ENCODE peak calls at places on chromosomes 11 and 22, in nine cellular contexts. G, M, V, C, S, D, J, Y and I are unnamed samples.

GRCh38 chr11:71156301-71156700 is 96.1 kb downstream of the SHANK2 start:
- DNase-seq in V (no peak), C (no peak), G (no peak), Y (no peak), J (no peak), D (no peak), M (no peak), S (no peak), I (no peak)

GRCh38 chr11:102955624-102956023 is at the start of gene MMP13:
- DNase-seq in C (no peak), Y (no peak), M (no peak), J (no peak), G (no peak), S (no peak), V (no peak), D (no peak), I (no peak)

GRCh38 chr22:46063861-46064235 is 86.5 kb upstream of the PPARA start:
- DNase-seq in D (no peak), G (peak), Y (no peak), V (no peak), M (no peak), S (no peak), J (no peak), C (peak), I (no peak)

GRCh38 chr11:84865791-84866535 is 761.2 kb downstream of the DLG2 start:
- DNase-seq in M (no peak), C (no peak), Y (peak), V (no peak), G (peak), D (no peak), S (no peak), J (no peak), I (no peak)

GRCh38 chr11:130407978-130408377 is 20.4 kb downstream of the ADAMTS8 start:
- DNase-seq in D (no peak), V (no peak), J (no peak), M (peak), S (no peak), C (no peak), Y (peak), G (peak), I (no peak)

GRCh38 chr22:49502126-49502826 is 325.4 kb downstream of the BRD1 start:
- DNase-seq in M (no peak), C (no peak), G (no peak), J (no peak), S (no peak), D (no peak), V (peak), Y (no peak), I (no peak)

GRCh38 chr22:30868663-30869385 is 99.8 kb downstream of the MORC2 start:
- DNase-seq in Y (no peak), C (peak), V (no peak), G (peak), S (no peak), M (no peak), J (no peak), D (no peak), I (no peak)

GRCh38 chr11:117232022-117232878 is at the start of the genes PCSK7 and RNF214:
- DNase-seq in Y (peak), V (peak), M (peak), S (peak), D (peak), G (peak), C (peak), J (peak), I (no peak)

GRCh38 chr11:107591446-107592236 is 694 bp downstream of the ELMOD1 start:
- DNase-seq in V (peak), J (no peak), G (peak), D (peak), S (peak), M (no peak), Y (peak), C (no peak), I (no peak)

GRCh38 chr22:28029201-28029948 is 110.3 kb upstream of the PITPNB start:
- DNase-seq in C (no peak), D (peak), S (peak), Y (peak), G (no peak), V (peak), M (no peak), J (no peak), I (no peak)

GRCh38 chr11:40435344-40435743 is 1024.1 kb downstream of the LRRC4C start:
- DNase-seq in S (no peak), Y (no peak), V (no peak), D (no peak), C (no peak), G (no peak), M (no peak), J (no peak), I (no peak)

GRCh38 chr11:123083623-123084029 is 21.7 kb upstream of the HSPA8 start:
- DNase-seq in J (peak), V (peak), C (peak), G (peak), D (peak), M (peak), S (no peak), Y (peak), I (peak)

GRCh38 chr11:26076591-26076990 is 255.3 kb upstream of the ANO3 start:
- DNase-seq in C (no peak), M (no peak), D (no peak), S (no peak), V (no peak), Y (no peak), G (no peak), J (no peak), I (no peak)

GRCh38 chr11:76523147-76523546 is 78.3 kb downstream of the EMSY start:
- DNase-seq in D (no peak), V (no peak), C (no peak), G (no peak), Y (no peak), M (no peak), J (no peak), S (no peak), I (no peak)

GRCh38 chr11:127130321-127130720 is 129.8 kb upstream of the KIRREL3 start:
- DNase-seq in Y (no peak), V (no peak), D (no peak), J (no peak), G (no peak), M (no peak), C (no peak), S (no peak), I (no peak)

GRCh38 chr11:68256331-68256741 is 15.4 kb downstream of the C11orf24 start:
- DNase-seq in Y (peak), M (no peak), G (peak), C (no peak), D (no peak), S (peak), V (no peak), J (no peak), I (no peak)

DNA sequence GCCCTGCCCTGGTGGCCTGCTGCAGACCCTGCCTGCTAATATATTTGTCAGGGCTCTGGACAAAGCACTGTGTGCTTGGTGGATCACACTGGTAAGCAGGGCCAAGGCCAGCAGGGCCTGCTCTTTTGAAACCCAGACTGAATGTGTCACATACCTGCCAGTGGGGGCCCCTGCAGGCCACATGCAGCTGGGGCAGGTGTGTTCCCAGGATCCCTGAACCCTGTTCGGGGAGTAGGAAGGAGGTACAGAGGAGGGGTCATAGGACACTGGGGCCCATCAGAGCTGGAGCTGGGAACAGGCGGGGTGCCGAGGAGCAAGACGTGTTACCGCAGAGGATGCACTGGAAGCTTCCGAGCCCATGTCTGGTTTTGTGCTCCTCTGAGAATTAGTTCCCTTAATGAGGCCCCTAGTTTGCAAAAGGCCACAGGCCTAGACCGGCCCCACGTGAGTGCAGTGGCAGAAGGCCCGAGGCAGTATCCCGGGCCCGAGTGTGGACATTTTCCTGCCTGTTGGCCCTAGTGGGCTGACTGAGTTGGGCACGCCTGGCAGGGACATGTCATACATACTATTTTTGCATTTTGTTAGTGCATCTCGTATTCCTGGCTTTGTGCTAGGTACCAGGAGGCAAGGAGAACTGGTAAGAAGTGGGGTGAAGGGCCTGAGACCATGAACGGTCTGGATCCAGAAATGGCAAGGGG is 11.2 kb upstream of the ACR start:
- DNase-seq in Y (no peak), S (no peak), V (no peak), G (no peak), D (no peak), M (no peak), J (no peak), C (peak), I (no peak)
- TF ChIP-seq CTCF in Y (no peak), S (no peak), V (no peak), G (no peak), D (no peak), M (no peak), J (no peak), C (no peak), I (no peak)

GRCh38 chr11:7252683-7253213 is 1.0 kb downstream of the SYT9 start:
- DNase-seq in Y (no peak), M (no peak), C (peak), S (peak), V (no peak), J (no peak), D (peak), G (no peak), I (no peak)

GRCh38 chr11:7254731-7255291 is 3.1 kb downstream of the SYT9 start:
- DNase-seq in S (no peak), Y (no peak), J (no peak), V (no peak), C (no peak), M (no peak), D (no peak), G (no peak), I (no peak)

GRCh38 chr11:7250166-7250565 is 1.5 kb upstream of the SYT9 start:
- DNase-seq in V (no peak), Y (no peak), G (no peak), S (no peak), M (no peak), D (no peak), C (no peak), J (no peak), I (no peak)

GRCh38 chr11:7251487-7251835 is 243 bp upstream of the SYT9 start:
- DNase-seq in S (no peak), C (no peak), D (no peak), Y (no peak), M (no peak), G (no peak), V (no peak), J (no peak), I (no peak)

DNA sequence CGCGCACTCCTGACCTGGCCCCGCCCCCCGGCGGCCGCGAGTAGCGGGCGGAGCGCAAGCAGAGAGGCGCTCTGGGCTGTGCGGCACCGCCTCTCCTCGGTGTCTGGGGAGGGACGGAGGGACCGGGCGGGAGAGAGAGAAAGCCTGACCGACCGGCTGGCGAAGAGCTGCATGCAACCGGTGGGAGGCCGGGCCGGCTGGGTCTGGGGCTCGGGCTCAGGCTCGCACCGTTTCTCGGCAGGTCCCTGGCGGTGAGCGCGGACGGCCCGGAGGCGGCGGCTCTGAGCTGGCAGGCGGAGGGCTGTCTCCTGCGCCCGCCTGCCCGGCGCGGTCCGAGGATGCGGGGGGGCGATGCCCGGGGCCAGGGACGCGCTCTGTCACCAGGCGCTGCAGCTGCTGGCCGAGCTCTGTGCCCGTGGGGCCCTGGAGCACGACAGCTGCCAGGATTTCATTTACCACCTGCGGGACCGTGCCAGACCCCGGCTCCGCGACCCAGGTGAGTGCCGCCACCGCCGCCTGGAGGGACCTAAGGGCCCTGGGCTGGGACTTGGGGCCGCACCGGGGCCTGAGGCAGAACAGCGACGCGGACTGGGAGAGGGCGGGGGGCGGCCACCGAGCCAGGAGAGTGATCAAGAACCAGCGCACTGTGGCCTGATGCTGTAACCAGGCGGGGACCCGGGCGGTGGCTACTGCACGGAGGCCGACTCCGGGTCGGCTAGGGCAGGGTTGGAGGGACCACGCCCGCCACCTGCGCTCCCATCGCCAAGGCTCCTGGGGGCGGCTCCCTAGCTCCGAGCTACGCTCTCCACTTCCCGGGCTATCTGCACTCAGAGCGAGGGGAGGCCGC is at the start of gene SYT9:
- DNase-seq in M (no peak), J (no peak), C (peak), S (peak), D (peak), G (peak), V (no peak), Y (peak), I (no peak)
- TF ChIP-seq CTCF in M (no peak), J (no peak), C (no peak), S (no peak), D (no peak), G (no peak), V (no peak), Y (no peak), I (no peak)

GRCh38 chr11:44036811-44037657 is 10.7 kb upstream of the ACCSL start:
- DNase-seq in C (peak), G (peak), M (peak), J (no peak), D (peak), Y (peak), V (peak), S (peak), I (no peak)
- TF ChIP-seq CTCF in C (peak), G (peak), M (no peak), J (no peak), D (peak), Y (peak), V (peak), S (peak), I (peak)

GRCh38 chr22:42910221-42910942 is 53.3 kb upstream of the ARFGAP3 start:
- DNase-seq in C (no peak), D (no peak), S (no peak), M (no peak), J (no peak), G (no peak), Y (no peak), V (no peak), I (no peak)
- TF ChIP-seq CTCF in C (no peak), D (no peak), S (no peak), M (no peak), J (no peak), G (no peak), Y (no peak), V (no peak), I (no peak)